ENCODE peak calls at places on chromosomes 7 and 10, in ten cellular contexts. B, Q, R, S, G, Z, K, F, D and V are unnamed samples.

GRCh38 chr7:159056722-159057121 is 87.9 kb downstream of the VIPR2 start:
- DNase-seq in B (no peak), Q (no peak), R (no peak), S (no peak), G (no peak), Z (no peak), K (no peak), F (no peak), D (no peak), V (no peak)

GRCh38 chr10:114239994-114240345 is 916 bp downstream of the VWA2 start:
- DNase-seq in B (no peak), Q (no peak), R (no peak), S (no peak), G (no peak), Z (no peak), K (no peak), F (no peak), D (no peak), V (no peak)

GRCh38 chr7:33646992-33647391 is 258.3 kb upstream of the BMPER start:
- DNase-seq in B (no peak), Q (no peak), R (no peak), S (no peak), G (no peak), Z (no peak), K (no peak), F (no peak), D (no peak), V (no peak)

GRCh38 chr10:8360814-8361509 is 306.5 kb downstream of the GATA3 start:
- DNase-seq in B (no peak), Q (no peak), R (no peak), S (no peak), G (no peak), Z (no peak), K (no peak), F (no peak), D (no peak), V (no peak)

GRCh38 chr10:35961501-35961900 is 319.4 kb upstream of the FZD8 start:
- DNase-seq in B (no peak), Q (no peak), R (no peak), S (no peak), G (no peak), Z (peak), K (no peak), F (no peak), D (peak), V (no peak)

GRCh38 chr7:55533050-55533728 is 39.1 kb downstream of the VOPP1 start:
- DNase-seq in B (peak), Q (no peak), R (no peak), S (peak), G (no peak), Z (peak), K (no peak), F (peak), D (no peak), V (peak)

GRCh38 chr10:120557296-120557810 is 100.3 kb downstream of the PLPP4 start:
- DNase-seq in B (no peak), Q (no peak), R (no peak), S (no peak), G (no peak), Z (no peak), K (no peak), F (no peak), D (no peak), V (no peak)

GRCh38 chr10:118840071-118840775 is 85.5 kb upstream of the CACUL1 start:
- DNase-seq in B (peak), Q (no peak), R (no peak), S (peak), G (no peak), Z (no peak), K (no peak), F (no peak), D (no peak), V (no peak)

GRCh38 chr10:8183241-8183704 is 128.8 kb downstream of the GATA3 start:
- DNase-seq in B (peak), Q (no peak), R (no peak), S (peak), G (no peak), Z (no peak), K (no peak), F (peak), D (no peak), V (no peak)

GRCh38 chr10:7717767-7718166 is 14.7 kb downstream of the ITIH2 start:
- DNase-seq in B (no peak), Q (no peak), R (no peak), S (no peak), G (no peak), Z (no peak), K (no peak), F (no peak), D (no peak), V (no peak)

GRCh38 chr7:4702961-4703512 is 20.9 kb downstream of the FOXK1 start:
- DNase-seq in B (no peak), Q (no peak), R (no peak), S (peak), G (no peak), Z (no peak), K (no peak), F (no peak), D (no peak), V (no peak)

GRCh38 chr10:78433063-78433717 is 399.5 kb downstream of the RPS24 start:
- DNase-seq in B (no peak), Q (no peak), R (no peak), S (no peak), G (no peak), Z (no peak), K (no peak), F (no peak), D (no peak), V (no peak)

GRCh38 chr10:57482259-57482658 is 785.4 kb downstream of the IPMK start:
- DNase-seq in B (no peak), Q (no peak), R (no peak), S (no peak), G (no peak), Z (no peak), K (no peak), F (no peak), D (no peak), V (no peak)

GRCh38 chr10:26881600-26882331 is 21.0 kb upstream of the ABI1 start:
- DNase-seq in B (peak), Q (peak), R (no peak), S (peak), G (peak), Z (peak), K (no peak), F (peak), D (peak), V (no peak)

GRCh38 chr10:112314822-112315474 is 31.7 kb downstream of the TECTB start:
- DNase-seq in B (peak), Q (peak), R (peak), S (peak), G (peak), Z (peak), K (peak), F (peak), D (peak), V (peak)

GRCh38 chr10:33492914-33493313 is 158.4 kb upstream of the NRP1 start:
- DNase-seq in B (no peak), Q (no peak), R (no peak), S (no peak), G (no peak), Z (no peak), K (no peak), F (no peak), D (no peak), V (no peak)

GRCh38 chr7:130887182-130888016 is 153.4 kb upstream of the KLF14 start:
- DNase-seq in B (no peak), Q (no peak), R (no peak), S (no peak), G (no peak), Z (peak), K (no peak), F (no peak), D (peak), V (no peak)

GRCh38 chr7:22488643-22489462 is 11.1 kb downstream of the STEAP1B start:
- DNase-seq in B (peak), Q (peak), R (peak), S (peak), G (peak), Z (peak), K (peak), F (peak), D (no peak), V (peak)

GRCh38 chr10:126569513-126570447 is 100.7 kb downstream of the C10orf90 start:
- DNase-seq in B (no peak), Q (no peak), R (no peak), S (no peak), G (no peak), Z (peak), K (no peak), F (no peak), D (peak), V (no peak)

GRCh38 chr10:82609845-82610244 is 734.9 kb downstream of the NRG3 start:
- DNase-seq in B (no peak), Q (no peak), R (no peak), S (no peak), G (no peak), Z (no peak), K (no peak), F (no peak), D (no peak), V (no peak)

GRCh38 chr10:34319197-34319846 is 495.8 kb downstream of the PARD3 start:
- DNase-seq in B (no peak), Q (no peak), R (no peak), S (no peak), G (no peak), Z (peak), K (peak), F (no peak), D (peak), V (no peak)

GRCh38 chr7:51430480-51431086 is 114.0 kb upstream of the COBL start:
- DNase-seq in B (peak), Q (peak), R (no peak), S (peak), G (peak), Z (peak), K (no peak), F (peak), D (no peak), V (peak)

GRCh38 chr7:129452589-129453231 is 18.5 kb downstream of the STRIP2 start:
- DNase-seq in B (no peak), Q (no peak), R (no peak), S (no peak), G (no peak), Z (no peak), K (no peak), F (no peak), D (no peak), V (no peak)

GRCh38 chr7:93719546-93719945 is 145.0 kb upstream of the CALCR start:
- DNase-seq in B (no peak), Q (no peak), R (no peak), S (peak), G (no peak), Z (peak), K (no peak), F (no peak), D (no peak), V (no peak)

GRCh38 chr7:39313958-39314357 is 252.2 kb upstream of the YAE1 start:
- DNase-seq in B (no peak), Q (no peak), R (no peak), S (no peak), G (no peak), Z (no peak), K (no peak), F (no peak), D (no peak), V (no peak)

GRCh38 chr7:54781356-54781912 is 22.4 kb upstream of the SEC61G start:
- DNase-seq in B (no peak), Q (no peak), R (no peak), S (no peak), G (no peak), Z (no peak), K (no peak), F (no peak), D (no peak), V (no peak)

GRCh38 chr7:137513091-137513490 is 169.6 kb upstream of the PTN start:
- DNase-seq in B (no peak), Q (no peak), R (no peak), S (no peak), G (peak), Z (no peak), K (no peak), F (no peak), D (no peak), V (no peak)

GRCh38 chr7:155796381-155797261 is 15.6 kb downstream of the SHH start:
- DNase-seq in B (peak), Q (peak), R (peak), S (peak), G (no peak), Z (no peak), K (peak), F (peak), D (no peak), V (peak)

GRCh38 chr7:99557940-99558305 is 519 bp upstream of the ZNF655 start:
- DNase-seq in B (no peak), Q (no peak), R (no peak), S (no peak), G (no peak), Z (no peak), K (no peak), F (no peak), D (no peak), V (no peak)

GRCh38 chr10:86500846-86501245 is 20.7 kb downstream of the WAPL start:
- DNase-seq in B (no peak), Q (no peak), R (no peak), S (no peak), G (no peak), Z (peak), K (no peak), F (no peak), D (no peak), V (no peak)